ENCODE peak calls at places on chromosome 6, in five cellular contexts. L is thyroid gland; O is CD4-positive, CD25-positive, alpha-beta regulatory T cell; N is neuronal stem cell; W is CD8-positive, alpha-beta memory T cell. G is an unnamed sample. For H3K27me3, the result is how much of the 10 kb centered on the place peaks cover.

GRCh38 chr6:139355777-139356445 is 18.5 kb downstream of the CITED2 start:
- DNase-seq in L (no peak), O (no peak), N (no peak), W (no peak), G (no peak)

GRCh38 chr6:169291639-169292339 is 38.1 kb upstream of the THBS2 start:
- DNase-seq in L (no peak), O (no peak), N (no peak), W (no peak), G (no peak)

GRCh38 chr6:136181191-136181833 is 68.8 kb downstream of the MTFR2 start:
- DNase-seq in L (no peak), O (no peak), N (no peak), W (no peak), G (no peak)

GRCh38 chr6:100906325-100906724 is 25.2 kb upstream of the ASCC3 start:
- DNase-seq in L (no peak), O (no peak), N (no peak), W (no peak), G (no peak)

GRCh38 chr6:107154131-107154906 is 39.0 kb upstream of the BEND3 start:
- DNase-seq in L (peak), O (no peak), N (peak), W (no peak), G (no peak)

GRCh38 chr6:126939784-126940183 is 178.7 kb upstream of the RSPO3 start:
- DNase-seq in L (no peak), O (no peak), N (no peak), W (no peak), G (no peak)

GRCh38 chr6:109351231-109352132 is 30.8 kb downstream of the CD164 start:
- DNase-seq in L (no peak), O (no peak), N (no peak), W (no peak), G (no peak)

GRCh38 chr6:118580585-118581419 is 32.7 kb downstream of the PLN start:
- DNase-seq in L (peak), O (no peak), N (peak), W (no peak), G (peak)

GRCh38 chr6:7173843-7174503 is 66.2 kb downstream of the RREB1 start:
- DNase-seq in L (peak), O (no peak), N (no peak), W (no peak), G (no peak)

GRCh38 chr6:169156108-169156821 is 97.4 kb downstream of the THBS2 start:
- DNase-seq in L (no peak), O (no peak), N (no peak), W (no peak), G (no peak)

GRCh38 chr6:90537723-90538407 is 49.0 kb downstream of the MAP3K7 start:
- DNase-seq in L (no peak), O (no peak), N (no peak), W (no peak), G (peak)

GRCh38 chr6:169189227-169189626 is 64.4 kb downstream of the THBS2 start:
- DNase-seq in L (no peak), O (no peak), N (no peak), W (no peak), G (no peak)

GRCh38 chr6:131290955-131291354 is 155.7 kb downstream of the AKAP7 start:
- DNase-seq in L (no peak), O (no peak), N (no peak), W (no peak), G (no peak)

GRCh38 chr6:45001663-45002062 is 326.5 kb upstream of the RUNX2 start:
- DNase-seq in L (no peak), O (peak), N (no peak), W (no peak), G (no peak)

GRCh38 chr6:52307900-52308372 is 23.4 kb upstream of the MCM3 start:
- DNase-seq in L (no peak), O (peak), N (no peak), W (no peak), G (no peak)

GRCh38 chr6:114580882-114581281 is 238.1 kb upstream of the HS3ST5 start:
- DNase-seq in L (no peak), O (no peak), N (no peak), W (no peak), G (no peak)

GRCh38 chr6:7214400-7214940 is 98.5 kb downstream of the SSR1 start:
- DNase-seq in L (no peak), O (no peak), N (no peak), W (no peak), G (no peak)

GRCh38 chr6:111676383-111676782 is 70.7 kb upstream of the TRAF3IP2 start:
- DNase-seq in L (no peak), O (no peak), N (no peak), W (no peak), G (no peak)

GRCh38 chr6:170092826-170093225 is 198.1 kb downstream of the DLL1 start:
- DNase-seq in L (no peak), O (no peak), N (no peak), W (no peak), G (no peak)

GRCh38 chr6:80174931-80175572 is 68.6 kb downstream of the BCKDHB start:
- DNase-seq in L (no peak), O (no peak), N (no peak), W (no peak), G (no peak)
- H3K27me3 ChIP-seq in L (under half), O (under half), N (under half), W (under half), G (under half)

GRCh38 chr6:79260772-79261171 is 26.3 kb upstream of the HMGN3 start:
- DNase-seq in L (no peak), O (no peak), N (no peak), W (no peak), G (no peak)

GRCh38 chr6:79261666-79262065 is 27.2 kb upstream of the HMGN3 start:
- DNase-seq in L (no peak), O (no peak), N (no peak), W (no peak), G (no peak)

GRCh38 chr6:79263366-79263765 is 28.9 kb upstream of the HMGN3 start:
- DNase-seq in L (no peak), O (no peak), N (no peak), W (no peak), G (no peak)

DNA sequence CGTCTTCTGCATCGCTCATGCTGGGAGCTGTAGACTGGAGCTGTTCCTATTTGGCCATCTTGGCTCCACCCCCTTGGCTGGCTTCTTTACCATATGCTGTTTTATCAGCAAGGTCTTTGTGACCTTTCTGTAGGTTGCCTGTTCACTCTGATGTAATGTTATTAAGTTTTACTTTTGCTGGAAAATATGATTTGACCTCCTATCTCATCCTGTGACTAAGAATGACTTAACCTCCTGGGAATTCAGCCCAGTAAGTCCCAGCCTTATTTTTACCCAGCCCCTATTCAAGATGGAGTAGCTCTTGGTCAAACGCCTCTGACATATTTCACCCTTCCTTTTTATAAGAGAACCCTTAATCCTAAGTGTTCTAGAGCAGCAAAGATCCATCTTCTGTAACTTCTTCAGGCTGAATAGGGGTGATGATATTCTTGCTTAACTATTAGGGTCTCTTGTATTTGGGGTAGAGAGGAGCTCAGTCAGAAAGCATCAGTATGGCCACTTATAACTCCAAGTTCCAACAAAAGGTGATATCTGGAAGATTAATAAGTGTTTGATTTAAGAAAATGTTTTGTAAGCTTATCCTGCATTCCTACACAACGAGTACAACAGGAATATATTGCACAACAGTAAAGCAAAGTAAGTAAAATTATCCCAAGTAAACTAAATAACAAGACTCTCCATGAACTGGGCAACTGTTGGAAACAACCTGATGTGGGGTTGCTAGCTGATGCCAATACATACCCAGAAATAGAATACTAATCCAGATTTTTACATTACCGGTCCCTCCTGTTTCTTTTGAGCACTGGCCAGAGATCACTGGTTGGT is 23.1 kb upstream of the HMGN3 start:
- DNase-seq in L (no peak), O (no peak), N (no peak), W (no peak), G (no peak)
- H3K27me3 ChIP-seq in L (under half), O (under half), N (under half), W (under half), G (under half)

DNA sequence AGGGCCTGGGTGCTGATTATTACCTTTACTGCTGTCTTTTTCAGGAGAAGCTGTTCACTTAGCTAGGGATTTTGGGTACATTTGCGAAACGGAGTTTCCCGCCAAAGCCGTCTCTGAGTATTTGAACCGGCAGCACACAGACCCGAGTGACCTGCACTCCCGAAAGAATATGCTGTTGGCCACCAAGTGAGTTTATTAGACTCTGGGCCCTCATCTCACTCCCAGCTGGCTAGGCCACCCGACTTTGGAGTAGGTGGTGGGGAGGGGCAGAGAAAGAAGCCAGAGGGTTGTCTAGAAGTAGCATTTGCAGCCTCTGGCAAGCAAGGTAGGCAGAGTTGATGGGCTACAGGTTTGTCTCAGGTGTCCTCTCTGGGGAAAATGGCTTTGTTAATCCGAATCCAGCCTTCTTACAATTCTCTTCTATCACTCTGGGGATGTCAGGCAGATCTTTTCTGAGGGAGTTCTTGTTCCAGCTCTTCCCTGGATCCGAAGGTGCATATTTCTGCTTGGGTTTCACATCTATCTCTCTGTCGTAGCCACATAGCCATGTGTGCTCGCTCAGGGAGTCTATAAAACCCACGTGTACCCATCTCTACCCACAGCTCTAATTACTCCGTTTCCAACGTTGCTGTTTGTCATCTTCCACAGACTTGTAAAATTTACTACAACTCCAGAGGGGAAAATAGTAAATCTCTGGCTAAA is 21.6 kb downstream of the TFAP2B start:
- DNase-seq in L (no peak), O (no peak), N (no peak), W (no peak), G (no peak)
- H3K27me3 ChIP-seq in L (half or more), O (under half), N (half or more), W (under half), G (under half)

GRCh38 chr6:41547799-41548097 is 1.6 kb downstream of the FOXP4 start:
- DNase-seq in L (no peak), O (no peak), N (no peak), W (no peak), G (no peak)
- H3K27me3 ChIP-seq in L (under half), O (under half), N (under half), W (under half), G (under half)

GRCh38 chr6:133855599-133855972 is 33.3 kb upstream of the TCF21 start:
- DNase-seq in L (no peak), O (no peak), N (peak), W (no peak), G (no peak)
- H3K27me3 ChIP-seq in L (under half), O (under half), N (half or more), W (under half), G (under half)

DNA sequence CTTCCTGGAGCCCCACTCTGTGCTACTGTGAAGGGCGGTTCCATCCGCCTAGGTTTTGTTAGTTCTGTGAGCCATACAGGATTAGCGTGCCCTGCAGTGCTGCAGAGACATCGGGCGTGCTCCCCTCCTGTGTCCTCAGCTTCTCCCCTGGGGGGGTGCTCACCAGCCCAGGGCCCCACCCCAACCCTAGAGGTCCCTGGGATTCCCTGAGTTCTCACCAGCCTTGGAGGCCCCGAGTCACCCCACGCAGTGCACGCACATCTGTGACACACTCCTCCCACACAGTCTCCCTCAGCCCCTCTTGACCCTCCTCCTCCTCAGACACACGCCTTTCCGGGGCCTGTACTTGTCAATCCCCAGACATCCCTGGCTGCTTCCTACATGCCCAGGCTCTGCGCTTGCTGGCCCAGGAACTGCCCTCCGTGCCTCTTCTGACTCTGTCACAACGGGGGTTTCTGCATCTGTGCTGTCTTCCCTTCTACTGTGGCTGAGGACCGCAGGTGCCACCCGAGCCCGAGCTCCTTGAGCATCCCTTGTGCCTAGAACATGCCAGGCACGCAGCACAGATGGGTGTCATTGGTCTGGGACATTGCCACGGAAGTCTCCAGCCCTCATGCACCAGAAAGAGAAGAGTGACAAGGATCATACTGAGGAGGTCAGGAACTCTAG is 123.2 kb upstream of the RPS6KA2 start:
- DNase-seq in L (no peak), O (no peak), N (no peak), W (no peak), G (peak)
- H3K27me3 ChIP-seq in L (under half), O (under half), N (under half), W (under half), G (under half)

GRCh38 chr6:2053691-2054090 is 191.7 kb downstream of the GMDS start:
- DNase-seq in L (no peak), O (no peak), N (no peak), W (no peak), G (no peak)

GRCh38 chr6:2042951-2043648 is 202.3 kb downstream of the GMDS start:
- DNase-seq in L (no peak), O (no peak), N (no peak), W (no peak), G (no peak)

GRCh38 chr6:2044192-2044591 is 201.2 kb downstream of the GMDS start:
- DNase-seq in L (no peak), O (no peak), N (no peak), W (no peak), G (no peak)

GRCh38 chr6:2047855-2048254 is 197.6 kb downstream of the GMDS start:
- DNase-seq in L (no peak), O (no peak), N (no peak), W (no peak), G (no peak)
- H3K27me3 ChIP-seq in L (under half), O (under half), N (under half), W (under half), G (under half)

DNA sequence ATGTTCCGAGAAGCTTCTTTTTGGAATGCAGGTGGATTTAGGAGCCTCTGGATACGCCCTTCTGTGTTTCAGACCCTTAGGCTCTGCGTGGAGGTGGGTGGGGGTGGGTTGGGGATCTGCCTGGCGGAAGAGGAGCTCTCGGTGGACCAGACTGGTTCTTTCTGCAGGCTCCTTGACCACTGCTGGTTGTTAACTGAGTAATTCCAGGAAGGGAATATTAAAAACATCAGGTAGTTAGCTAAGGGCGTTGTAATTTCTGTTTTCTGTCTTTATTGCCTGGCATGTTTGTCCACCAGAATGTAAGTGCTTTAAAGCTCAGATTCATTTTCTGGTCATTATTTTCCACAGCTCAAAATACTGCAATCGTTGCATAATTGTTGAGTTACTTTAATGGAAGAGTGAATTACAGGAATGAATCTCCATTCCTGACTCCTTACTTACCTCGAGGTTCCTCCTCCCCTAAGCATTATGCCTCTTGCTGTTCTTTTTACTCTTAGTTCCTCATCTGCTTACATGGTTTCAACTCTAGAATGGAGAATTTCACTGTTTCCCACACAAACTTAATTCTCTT is 5.8 kb downstream of the CDYL start:
- DNase-seq in L (no peak), O (no peak), N (no peak), W (no peak), G (no peak)
- H3K27me3 ChIP-seq in L (under half), O (under half), N (under half), W (under half), G (under half)

GRCh38 chr6:150600302-150601017 is 775 bp downstream of the PLEKHG1 start:
- DNase-seq in L (peak), O (peak), N (peak), W (peak), G (peak)
- H3K27me3 ChIP-seq in L (under half), O (under half), N (under half), W (under half), G (under half)